ENCODE peak calls at places on chromosomes 7 and 10, in six cellular contexts. V is adrenal gland, S is A549, B is spleen, E is uterus, J is IMR-90. D is an unnamed sample.

GRCh38 chr10:124864421-124865193 is 63.0 kb downstream of the ABRAXAS2 start:
- DNase-seq in V (peak), S (no peak), B (no peak), E (no peak), J (no peak), D (peak)

GRCh38 chr7:78476851-78477405 is 678.4 kb downstream of the PHTF2 start:
- DNase-seq in V (no peak), S (no peak), B (no peak), E (no peak), J (no peak), D (no peak)

GRCh38 chr7:131105294-131105802 is 222.3 kb upstream of the MKLN1 start:
- DNase-seq in V (peak), S (no peak), B (no peak), E (no peak), J (peak), D (no peak)

GRCh38 chr7:121755286-121755685 is 117.7 kb upstream of the PTPRZ1 start:
- DNase-seq in V (no peak), S (no peak), B (no peak), E (no peak), J (no peak), D (no peak)

GRCh38 chr7:18313970-18314369 is 181.6 kb upstream of the HDAC9 start:
- DNase-seq in V (no peak), S (no peak), B (no peak), E (no peak), J (no peak), D (no peak)

GRCh38 chr10:96614515-96614914 is 27.7 kb upstream of the TM9SF3 start:
- DNase-seq in V (peak), S (peak), B (no peak), E (no peak), J (peak), D (peak)

GRCh38 chr7:80643336-80643925 is 5.0 kb downstream of the CD36 start:
- DNase-seq in V (no peak), S (no peak), B (no peak), E (no peak), J (peak), D (no peak)

GRCh38 chr7:90246184-90246583 is 1.2 kb downstream of the CFAP69 start:
- DNase-seq in V (no peak), S (no peak), B (no peak), E (no peak), J (peak), D (no peak)

GRCh38 chr10:117226813-117227451 is 14.0 kb upstream of the SLC18A2 start:
- DNase-seq in V (peak), S (peak), B (peak), E (no peak), J (no peak), D (peak)

GRCh38 chr7:129343099-129343700 is 91.0 kb upstream of the STRIP2 start:
- DNase-seq in V (no peak), S (peak), B (no peak), E (no peak), J (peak), D (peak)

GRCh38 chr10:78964274-78964951 is 104.4 kb upstream of the ZMIZ1 start:
- DNase-seq in V (no peak), S (no peak), B (no peak), E (no peak), J (no peak), D (no peak)

GRCh38 chr10:119025336-119025735 is 4.2 kb upstream of the NANOS1 start:
- DNase-seq in V (peak), S (no peak), B (no peak), E (peak), J (peak), D (peak)

DNA sequence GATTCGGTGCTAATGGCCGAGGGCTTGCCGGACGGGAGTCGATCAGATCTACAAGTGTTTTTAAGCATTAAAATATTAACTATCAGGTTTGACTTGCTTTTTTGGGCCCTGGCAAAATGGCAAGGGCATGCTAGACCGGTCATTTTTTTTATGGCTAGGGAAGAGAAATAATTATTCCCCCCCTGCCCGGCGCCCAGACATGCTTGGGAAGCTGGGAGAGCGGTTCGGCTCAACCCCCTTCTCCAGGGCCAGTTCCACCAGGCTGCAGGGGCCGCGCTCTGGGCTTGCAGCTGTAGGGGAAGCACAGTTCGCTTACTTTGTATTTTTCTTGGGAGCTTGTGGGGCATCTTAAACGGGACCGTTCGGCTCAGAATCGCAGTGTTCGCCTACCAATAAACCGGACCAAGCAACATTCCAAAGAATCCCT is 3.0 kb downstream of the TCF7L2 start:
- DNase-seq in V (peak), S (no peak), B (peak), E (peak), J (peak), D (no peak)
- TF ChIP-seq POLR2A in V (no peak), S (no peak), B (no peak), E (no peak), J (no peak), D (no peak)

GRCh38 chr10:101228682-101229274 is 485 bp downstream of the LBX1 start:
- DNase-seq in V (no peak), S (peak), B (no peak), E (no peak), J (no peak), D (no peak)

GRCh38 chr10:101229275-101230184 is at the start of gene LBX1:
- DNase-seq in V (no peak), S (no peak), B (no peak), E (no peak), J (no peak), D (no peak)

GRCh38 chr10:101231092-101231491 is 1.8 kb upstream of the LBX1 start:
- DNase-seq in V (no peak), S (no peak), B (no peak), E (no peak), J (no peak), D (no peak)

GRCh38 chr10:101231912-101232689 is 2.8 kb upstream of the LBX1 start:
- DNase-seq in V (no peak), S (no peak), B (no peak), E (no peak), J (no peak), D (no peak)

DNA sequence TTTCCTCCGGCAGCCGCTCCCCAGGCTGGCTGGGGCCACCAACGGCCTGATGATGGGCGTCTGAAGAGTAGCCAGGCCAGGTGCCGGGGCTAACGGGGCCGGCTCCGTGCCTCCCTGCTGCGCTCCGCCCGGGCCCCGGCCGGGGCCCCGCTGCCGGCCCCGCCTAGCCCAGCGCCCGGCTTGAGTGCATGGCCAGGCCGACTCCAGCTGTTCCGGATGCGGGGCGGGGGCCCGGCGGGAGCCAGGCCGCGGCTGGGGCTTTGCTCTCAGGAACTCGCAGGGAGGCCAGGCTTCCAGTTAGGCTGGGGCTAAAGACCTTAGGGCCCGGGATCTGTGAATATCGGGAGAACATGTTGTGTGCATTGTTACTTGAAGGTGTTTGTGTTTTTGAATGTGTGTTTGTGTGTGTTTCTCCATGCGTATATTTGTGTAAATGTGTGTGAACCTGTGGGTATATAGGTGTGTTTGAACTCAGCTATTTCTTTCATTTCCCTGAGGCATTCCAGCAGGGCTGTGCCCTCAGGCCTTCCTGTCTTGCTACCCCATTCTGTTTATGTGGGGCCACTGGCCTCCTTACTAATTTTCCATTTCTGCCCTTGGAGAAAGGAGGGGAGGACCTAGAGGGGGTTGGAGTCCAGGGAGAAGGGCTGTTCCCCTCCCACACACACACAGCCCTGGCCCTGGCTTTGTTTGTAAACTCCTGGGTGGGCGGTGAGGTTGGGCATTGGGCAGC is 1.1 kb upstream of the LBX1 start:
- DNase-seq in V (no peak), S (no peak), B (no peak), E (no peak), J (no peak), D (no peak)
- TF ChIP-seq POLR2A in V (no peak), S (no peak), B (no peak), E (no peak), J (no peak), D (no peak)

GRCh38 chr7:1553513-1554210 is 2.3 kb downstream of the TMEM184A start:
- DNase-seq in V (no peak), S (no peak), B (no peak), E (no peak), J (no peak), D (no peak)

GRCh38 chr7:1557006-1557405 is 1.0 kb upstream of the TMEM184A start:
- DNase-seq in V (no peak), S (no peak), B (no peak), E (no peak), J (no peak), D (no peak)

GRCh38 chr7:1555813-1556540 is at the start of gene TMEM184A:
- DNase-seq in V (peak), S (peak), B (no peak), E (no peak), J (no peak), D (peak)

GRCh38 chr7:1554332-1555045 is 1.5 kb downstream of the TMEM184A start:
- DNase-seq in V (no peak), S (no peak), B (no peak), E (no peak), J (no peak), D (no peak)

GRCh38 chr7:1555046-1555812 is 776 bp downstream of the TMEM184A start:
- DNase-seq in V (peak), S (peak), B (no peak), E (peak), J (peak), D (peak)
- TF ChIP-seq POLR2A in V (no peak), S (peak), B (no peak), E (no peak), J (peak), D (no peak)

DNA sequence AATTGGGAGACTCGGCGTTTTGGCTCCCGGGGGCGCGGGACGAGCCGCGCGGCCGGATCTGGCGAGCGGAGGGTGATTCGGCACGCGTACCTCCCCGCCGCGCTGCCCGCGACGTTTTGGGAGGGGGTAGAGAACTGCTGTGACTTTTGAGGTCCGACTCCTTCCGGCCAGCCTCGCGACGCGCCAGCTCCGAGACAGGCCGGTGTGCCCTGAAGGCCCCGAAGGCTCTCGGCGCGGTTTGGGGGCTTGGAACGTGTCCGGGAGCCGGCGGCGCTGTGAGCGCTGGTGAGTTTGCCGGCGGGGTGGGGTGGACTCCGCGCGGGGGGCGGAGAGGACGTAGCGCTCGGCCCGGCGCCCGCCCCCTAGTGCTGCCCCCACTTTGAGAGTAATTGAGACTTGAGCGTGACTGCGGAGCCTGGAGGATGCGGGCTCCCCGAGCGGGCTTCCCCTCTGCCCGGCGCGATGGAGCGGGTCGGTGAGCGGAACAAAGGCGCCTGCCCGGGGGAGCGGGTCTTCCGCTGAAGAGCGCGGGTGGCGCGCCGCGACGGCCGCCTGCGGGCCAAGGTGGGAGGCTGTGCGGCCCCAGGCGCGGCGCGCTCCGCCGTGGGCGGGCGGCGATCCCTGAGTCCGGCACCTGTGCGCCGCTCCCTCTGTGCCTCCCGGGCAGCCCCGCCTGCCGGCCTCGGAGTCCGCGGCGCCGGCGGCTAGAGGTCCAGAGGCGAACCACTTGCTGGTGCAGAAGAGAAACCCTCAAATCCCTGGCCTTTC is at the start of gene GALNT17:
- DNase-seq in V (peak), S (no peak), B (peak), E (peak), J (no peak), D (no peak)
- TF ChIP-seq POLR2A in V (no peak), S (no peak), B (no peak), E (no peak), J (no peak), D (no peak)

GRCh38 chr10:988667-989545 is 672 bp downstream of the GTPBP4 start:
- DNase-seq in V (no peak), S (peak), B (no peak), E (no peak), J (peak), D (no peak)

GRCh38 chr10:987635-987905 is 664 bp upstream of the GTPBP4 start:
- DNase-seq in V (no peak), S (no peak), B (no peak), E (no peak), J (peak), D (no peak)

GRCh38 chr10:986137-986825 is 2.0 kb upstream of the GTPBP4 start:
- DNase-seq in V (no peak), S (no peak), B (no peak), E (no peak), J (peak), D (peak)

GRCh38 chr10:986881-987634 is 1.2 kb upstream of the GTPBP4 start:
- DNase-seq in V (no peak), S (no peak), B (no peak), E (no peak), J (peak), D (peak)

DNA sequence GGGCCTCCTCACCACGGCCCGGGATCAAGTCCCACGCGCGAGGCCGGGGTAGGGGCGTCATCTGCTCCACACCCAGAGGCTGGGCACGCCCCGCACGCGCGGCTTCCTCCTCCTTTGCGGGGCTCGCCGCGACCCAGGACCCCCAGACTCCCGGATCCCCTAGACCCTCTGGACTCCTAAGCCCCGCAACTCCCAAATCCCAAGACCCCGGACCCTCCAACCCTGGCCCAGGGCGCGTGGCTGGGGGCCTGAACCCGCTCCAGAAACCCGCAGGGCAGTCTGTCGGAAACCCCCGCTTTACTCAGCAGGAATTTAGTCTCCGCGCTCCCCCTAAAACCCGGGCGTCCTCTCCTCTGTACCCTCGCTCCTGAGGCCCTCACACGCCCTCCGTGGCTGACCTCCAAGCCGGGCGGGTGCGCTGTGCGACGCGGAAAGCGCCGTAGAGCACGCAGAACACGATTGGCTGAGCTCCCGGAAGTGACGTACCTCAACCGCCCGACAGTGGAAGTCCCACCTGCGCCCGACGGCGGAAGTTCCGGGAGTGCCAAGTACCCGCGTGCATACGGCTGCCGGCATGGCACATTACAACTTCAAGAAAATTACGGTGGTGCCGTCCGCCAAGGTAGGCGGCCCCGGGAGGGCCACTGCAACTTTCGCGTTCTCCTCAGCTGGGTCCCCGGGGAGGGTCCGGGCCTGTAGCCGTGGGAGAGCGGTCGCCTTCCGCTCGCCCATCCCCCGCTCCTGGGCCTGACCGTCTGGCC is at the start of gene GTPBP4:
- DNase-seq in V (peak), S (peak), B (peak), E (peak), J (peak), D (peak)
- TF ChIP-seq POLR2A in V (peak), S (peak), B (peak), E (peak), J (peak), D (peak)

GRCh38 chr10:56349611-56350010 is 11.4 kb downstream of the ZWINT start:
- DNase-seq in V (no peak), S (no peak), B (no peak), E (no peak), J (no peak), D (no peak)
- TF ChIP-seq POLR2A in V (no peak), S (no peak), B (no peak), E (no peak), J (no peak), D (no peak)

GRCh38 chr7:138889982-138890381 is 91.2 kb downstream of the KIAA1549 start:
- DNase-seq in V (no peak), S (no peak), B (no peak), E (no peak), J (no peak), D (no peak)
- TF ChIP-seq POLR2A in V (no peak), S (no peak), B (no peak), E (no peak), J (no peak), D (no peak)

GRCh38 chr10:930415-931325 is 835 bp downstream of the LARP4B start:
- DNase-seq in V (peak), S (peak), B (peak), E (peak), J (peak), D (peak)

GRCh38 chr10:929965-930364 is 1.5 kb downstream of the LARP4B start:
- DNase-seq in V (no peak), S (no peak), B (no peak), E (no peak), J (no peak), D (no peak)

GRCh38 chr10:932589-932988 is 1.1 kb upstream of the LARP4B start:
- DNase-seq in V (peak), S (no peak), B (peak), E (peak), J (no peak), D (no peak)

GRCh38 chr10:934746-935406 is 3.4 kb upstream of the LARP4B start:
- DNase-seq in V (peak), S (no peak), B (no peak), E (no peak), J (no peak), D (no peak)

DNA sequence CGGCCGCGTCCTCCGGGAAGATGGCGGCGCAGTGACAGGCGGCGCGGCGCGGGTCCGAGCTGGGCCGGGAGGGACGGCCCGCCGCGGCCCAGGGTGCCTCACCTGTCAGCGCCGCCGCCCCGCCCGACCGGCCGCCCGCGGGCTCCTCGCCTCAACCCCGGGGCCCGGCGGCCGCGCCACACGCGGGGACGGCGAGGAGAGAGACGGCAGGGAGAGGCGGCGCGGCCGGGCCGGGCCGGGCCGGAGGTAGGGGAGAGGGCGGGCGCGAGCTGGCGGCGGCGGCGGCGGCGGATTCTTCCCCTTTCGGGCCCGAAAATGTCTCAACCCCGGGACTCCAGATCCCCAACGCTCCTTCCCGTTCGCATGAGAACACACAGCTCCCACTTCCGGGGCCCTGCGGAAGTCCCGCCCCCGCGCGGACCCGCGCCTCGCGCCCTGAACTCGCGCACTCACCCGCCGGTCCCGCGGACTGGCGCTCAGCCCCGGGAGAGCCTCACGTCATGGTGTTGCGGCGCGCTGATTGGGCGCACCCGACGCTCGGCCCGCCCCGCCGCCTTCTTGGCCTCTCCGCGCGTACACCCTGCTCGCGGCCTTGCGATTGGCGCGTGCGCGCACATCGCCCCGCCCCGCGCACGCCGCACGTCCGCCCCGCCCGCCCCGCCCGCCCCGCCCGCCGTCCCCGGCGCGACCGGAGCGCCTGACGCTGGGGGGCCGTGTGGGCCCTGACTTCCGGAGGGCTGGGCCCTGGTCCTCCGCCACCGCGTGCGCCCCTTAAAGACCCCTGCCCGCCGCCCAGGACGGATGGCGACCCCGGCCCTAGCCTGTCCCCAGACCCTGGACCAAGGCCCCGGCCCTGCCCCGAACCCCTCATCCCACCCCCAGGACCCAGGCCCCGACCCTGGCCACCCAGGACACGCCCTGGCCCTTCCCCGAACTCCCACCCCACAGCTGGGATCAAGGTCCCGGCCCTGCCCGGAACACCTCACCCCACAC is at the start of gene LARP4B:
- DNase-seq in V (peak), S (peak), B (peak), E (peak), J (peak), D (peak)
- TF ChIP-seq POLR2A in V (peak), S (peak), B (peak), E (peak), J (peak), D (peak)

GRCh38 chr7:93036807-93037206 is 81.0 kb downstream of the SAMD9 start:
- DNase-seq in V (no peak), S (no peak), B (no peak), E (no peak), J (no peak), D (no peak)

GRCh38 chr7:93040355-93040754 is 77.4 kb downstream of the SAMD9 start:
- DNase-seq in V (no peak), S (no peak), B (no peak), E (no peak), J (no peak), D (no peak)

GRCh38 chr7:93031795-93032194 is 86.0 kb downstream of the SAMD9 start:
- DNase-seq in V (no peak), S (no peak), B (no peak), E (no peak), J (no peak), D (no peak)

GRCh38 chr7:93039282-93039681 is 78.5 kb downstream of the SAMD9 start:
- DNase-seq in V (no peak), S (no peak), B (no peak), E (no peak), J (no peak), D (no peak)

GRCh38 chr7:93036149-93036640 is 81.6 kb downstream of the SAMD9 start:
- DNase-seq in V (no peak), S (no peak), B (no peak), E (no peak), J (no peak), D (no peak)
- TF ChIP-seq POLR2A in V (no peak), S (no peak), B (no peak), E (no peak), J (no peak), D (no peak)